ENCODE peak calls at places on chromosomes 6 and 20, in four cellular contexts. X is body of pancreas, N is heart left ventricle, A is tibial artery. E is an unnamed sample.
A peak's percentile ranks its signal among the peaks of the same experiment; 100 is the strongest.

GRCh38 chr20:34938466-34939163 is 17.0 kb downstream of the GSS start:
- DNase-seq in X (peak; percentile 73), N (peak; percentile 77), A (peak; percentile 62), E (no peak)

GRCh38 chr6:71887006-71887743 is 825 bp downstream of the RIMS1 start:
- DNase-seq in X (no peak), N (no peak), A (no peak), E (no peak)

GRCh38 chr6:35465646-35466045 is 2.6 kb upstream of the RPL10A start:
- DNase-seq in X (no peak), N (no peak), A (no peak), E (no peak)

GRCh38 chr6:142693446-142693845 is 251.5 kb downstream of the HIVEP2 start:
- DNase-seq in X (no peak), N (no peak), A (no peak), E (no peak)

GRCh38 chr6:3370361-3371221 is 86.3 kb downstream of the SLC22A23 start:
- DNase-seq in X (peak; percentile 56), N (no peak), A (no peak), E (no peak)

GRCh38 chr20:34952676-34953075 is 2.9 kb downstream of the GSS start:
- DNase-seq in X (no peak), N (no peak), A (no peak), E (no peak)

GRCh38 chr20:51609251-51609650 is 66.7 kb upstream of the NFATC2 start:
- DNase-seq in X (no peak), N (no peak), A (no peak), E (no peak)

GRCh38 chr20:45070932-45071632 is 29.8 kb downstream of the KCNS1 start:
- DNase-seq in X (no peak), N (no peak), A (no peak), E (no peak)

GRCh38 chr6:32148289-32148688 is 3.5 kb downstream of the PRRT1 start:
- DNase-seq in X (no peak), N (no peak), A (no peak), E (no peak)

GRCh38 chr6:143612186-143612585 is 65.6 kb upstream of the PHACTR2 start:
- DNase-seq in X (no peak), N (no peak), A (no peak), E (no peak)

GRCh38 chr6:112877134-112878100 is 530.3 kb downstream of the RFPL4B start:
- DNase-seq in X (no peak), N (no peak), A (no peak), E (no peak)

GRCh38 chr6:54244430-54244829 is 63.8 kb upstream of the TINAG start:
- DNase-seq in X (no peak), N (no peak), A (no peak), E (no peak)

DNA sequence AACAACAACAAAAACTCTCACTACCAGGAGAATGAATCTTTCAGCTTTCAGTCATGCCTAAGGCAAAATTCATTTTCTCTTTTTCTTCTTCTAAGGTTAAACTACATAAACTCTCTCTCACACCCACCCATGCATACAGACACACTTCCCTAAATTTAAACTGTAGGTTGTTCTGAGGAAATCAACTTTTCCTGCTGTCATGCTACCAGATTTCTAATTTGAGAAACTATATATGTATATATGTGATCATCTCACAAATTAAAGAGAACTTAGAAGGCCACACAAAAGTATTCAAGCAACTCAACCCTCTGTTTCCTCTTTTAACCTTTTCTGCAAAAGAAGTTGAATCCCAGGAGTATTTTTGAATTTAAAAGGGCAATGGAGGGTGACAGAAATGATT is 532.5 kb downstream of the KIF16B start:
- DNase-seq in X (no peak), N (no peak), A (no peak), E (no peak)
- H3K36me3 ChIP-seq in X (no peaks in the 10 kb centered on the region), N (no peaks in the 10 kb centered on the region), A (no peaks in the 10 kb centered on the region), E (no peaks in the 10 kb centered on the region)

GRCh38 chr6:169665289-169665688 is 36.5 kb downstream of the WDR27 start:
- DNase-seq in X (no peak), N (no peak), A (no peak), E (no peak)
- H3K36me3 ChIP-seq in X (no peaks in the 10 kb centered on the region), N (peaks cover 39% of the 10 kb centered on the region), A (peaks cover 82% of the 10 kb centered on the region), E (peaks cover 15% of the 10 kb centered on the region)

DNA sequence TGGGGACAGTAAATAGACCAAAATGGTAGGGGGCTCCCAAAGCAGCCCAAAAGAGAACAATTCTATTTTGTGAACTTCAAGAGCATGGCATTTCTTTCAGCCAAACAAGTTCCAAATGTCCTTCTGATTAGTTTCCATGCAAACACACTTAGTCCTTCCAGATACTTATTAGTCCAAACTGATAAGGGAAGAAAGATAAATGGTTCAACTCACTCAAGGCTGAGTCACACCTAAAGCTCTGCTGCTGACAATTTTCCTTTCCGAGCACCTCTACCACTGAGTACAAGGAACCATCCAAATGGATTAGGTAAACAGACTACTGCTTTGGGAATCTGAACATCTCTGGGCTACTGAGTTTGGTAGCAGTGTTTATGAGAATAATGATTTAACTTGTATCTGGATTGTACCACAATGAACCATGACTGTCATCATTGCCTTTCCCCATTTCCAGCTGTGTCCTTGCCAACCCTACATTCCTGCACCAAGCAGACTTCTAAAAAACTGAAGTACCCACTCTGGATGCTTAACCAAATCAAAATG is 71.2 kb downstream of the TNFRSF21 start:
- DNase-seq in X (no peak), N (no peak), A (no peak), E (no peak)
- H3K36me3 ChIP-seq in X (no peaks in the 10 kb centered on the region), N (no peaks in the 10 kb centered on the region), A (peaks cover 3% of the 10 kb centered on the region), E (no peaks in the 10 kb centered on the region)

GRCh38 chr20:31566658-31567379 is 38.3 kb upstream of the ID1 start:
- DNase-seq in X (peak; percentile 73), N (no peak), A (no peak), E (no peak)

GRCh38 chr20:31567380-31567720 is 37.7 kb upstream of the ID1 start:
- DNase-seq in X (no peak), N (no peak), A (no peak), E (no peak)

GRCh38 chr20:31568041-31568731 is 36.9 kb upstream of the ID1 start:
- DNase-seq in X (no peak), N (no peak), A (no peak), E (no peak)

GRCh38 chr20:31565699-31566331 is 39.3 kb upstream of the ID1 start:
- DNase-seq in X (no peak), N (no peak), A (no peak), E (no peak)

DNA sequence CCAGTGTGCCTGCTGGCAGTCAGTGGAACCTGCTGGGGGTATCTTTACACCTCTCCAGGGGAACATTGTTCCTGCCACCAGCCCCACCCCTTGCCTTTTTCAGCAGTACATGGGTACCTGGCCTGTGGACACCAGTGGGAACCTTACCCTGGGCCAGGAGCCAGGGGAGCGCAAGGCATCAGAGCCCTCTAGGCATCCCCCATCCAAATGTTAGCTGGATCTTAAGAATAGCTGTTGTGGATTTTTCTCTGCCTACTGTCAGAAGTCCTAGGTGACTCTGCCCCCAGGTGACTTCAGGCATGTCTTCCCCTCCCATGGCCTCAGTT is 38.8 kb upstream of the ID1 start:
- DNase-seq in X (no peak), N (no peak), A (no peak), E (no peak)
- H3K36me3 ChIP-seq in X (no peaks in the 10 kb centered on the region), N (peaks cover 91% of the 10 kb centered on the region), A (peaks cover 63% of the 10 kb centered on the region), E (peaks cover 6% of the 10 kb centered on the region)

GRCh38 chr6:41927253-41927652 is 6.0 kb downstream of the BYSL start:
- DNase-seq in X (no peak), N (no peak), A (no peak), E (no peak)
- H3K36me3 ChIP-seq in X (peaks cover 8% of the 10 kb centered on the region), N (peaks cover 55% of the 10 kb centered on the region), A (peaks cover 59% of the 10 kb centered on the region), E (peaks cover 22% of the 10 kb centered on the region)

E was measured in Panc1.